ENCODE peak calls at places on chromosomes 7 and 10, in six cellular contexts. P is NB4, L is A549, V is esophagus squamous epithelium, H is uterus, T is tibial nerve. F is an unnamed sample.

GRCh38 chr10:104734408-104734807 is 93.3 kb downstream of the SORCS3 start:
- DNase-seq in P (no peak), L (no peak), V (no peak), H (no peak), T (no peak), F (no peak)

GRCh38 chr10:48366261-48366660 is 59.8 kb downstream of the MAPK8 start:
- DNase-seq in P (no peak), L (peak), V (no peak), H (no peak), T (no peak), F (no peak)

GRCh38 chr10:56763090-56763489 is 402.0 kb upstream of the ZWINT start:
- DNase-seq in P (no peak), L (no peak), V (no peak), H (no peak), T (no peak), F (no peak)

GRCh38 chr10:62772186-62772950 is 32.2 kb upstream of the ADO start:
- DNase-seq in P (no peak), L (no peak), V (no peak), H (no peak), T (no peak), F (no peak)

GRCh38 chr7:18770154-18770807 is 274.7 kb downstream of the HDAC9 start:
- DNase-seq in P (peak), L (no peak), V (no peak), H (no peak), T (no peak), F (no peak)

GRCh38 chr10:130368761-130369560 is 232.8 kb downstream of the GLRX3 start:
- DNase-seq in P (no peak), L (no peak), V (no peak), H (no peak), T (no peak), F (peak)

GRCh38 chr10:17835688-17836087 is 26.5 kb downstream of the MRC1 start:
- DNase-seq in P (no peak), L (peak), V (no peak), H (no peak), T (no peak), F (no peak)

GRCh38 chr10:17805921-17806577 is 3.1 kb upstream of the MRC1 start:
- DNase-seq in P (peak), L (peak), V (no peak), H (no peak), T (no peak), F (no peak)

GRCh38 chr7:2639994-2640830 is 8.4 kb downstream of the TTYH3 start:
- DNase-seq in P (no peak), L (no peak), V (no peak), H (no peak), T (no peak), F (no peak)

GRCh38 chr10:56317603-56318002 is 43.5 kb downstream of the ZWINT start:
- DNase-seq in P (no peak), L (no peak), V (no peak), H (no peak), T (no peak), F (peak)

GRCh38 chr10:84727398-84727797 is 399.0 kb downstream of the CCSER2 start:
- DNase-seq in P (no peak), L (no peak), V (no peak), H (no peak), T (no peak), F (no peak)

GRCh38 chr7:41292457-41292856 is 410.4 kb downstream of the INHBA start:
- DNase-seq in P (no peak), L (no peak), V (no peak), H (no peak), T (no peak), F (no peak)

GRCh38 chr10:59098811-59099452 is 77.5 kb upstream of the PHYHIPL start:
- DNase-seq in P (no peak), L (no peak), V (no peak), H (no peak), T (no peak), F (no peak)

GRCh38 chr7:123735539-123735938 is 13.3 kb downstream of the WASL start:
- DNase-seq in P (no peak), L (no peak), V (no peak), H (no peak), T (no peak), F (no peak)

GRCh38 chr7:20276705-20277472 is 53.8 kb upstream of the ITGB8 start:
- DNase-seq in P (no peak), L (no peak), V (no peak), H (no peak), T (no peak), F (no peak)

GRCh38 chr10:58797356-58797755 is 284.7 kb downstream of the BICC1 start:
- DNase-seq in P (no peak), L (no peak), V (no peak), H (no peak), T (no peak), F (no peak)

GRCh38 chr10:20768849-20769248 is 128.3 kb downstream of the NEBL start:
- DNase-seq in P (peak), L (no peak), V (no peak), H (no peak), T (no peak), F (no peak)

GRCh38 chr10:100216006-100216405 is 13.4 kb downstream of the CHUK start:
- DNase-seq in P (no peak), L (no peak), V (no peak), H (no peak), T (no peak), F (no peak)

DNA sequence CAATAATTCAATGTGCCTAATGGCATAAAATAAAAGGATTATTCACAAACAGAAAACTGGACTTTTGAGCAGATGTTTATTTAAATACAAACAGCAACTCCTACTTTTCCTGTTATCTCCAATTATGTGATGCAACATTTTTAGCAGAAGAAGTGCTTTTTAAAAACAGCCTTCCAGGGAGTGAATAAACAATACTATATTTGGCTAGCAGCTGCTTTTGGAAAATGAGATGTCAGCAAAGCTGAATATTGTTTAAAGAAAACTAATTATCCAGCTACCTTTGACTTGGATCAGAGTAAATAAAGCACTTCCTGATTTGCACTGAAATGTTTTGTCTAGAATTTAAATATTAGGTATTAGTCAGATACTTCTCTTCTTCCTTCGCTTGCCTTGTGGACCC is 23.3 kb downstream of the CDK1 start:
- DNase-seq in P (no peak), L (no peak), V (no peak), H (no peak), T (no peak), F (no peak)
- H3K4me3 ChIP-seq in P (no peak), L (no peak), V (no peak), H (no peak), T (no peak), F (no peak)

GRCh38 chr7:102933763-102934162 is 21.0 kb downstream of the LRRC17 start:
- DNase-seq in P (no peak), L (no peak), V (no peak), H (peak), T (no peak), F (peak)

GRCh38 chr7:102934670-102935069 is 21.9 kb downstream of the LRRC17 start:
- DNase-seq in P (no peak), L (no peak), V (no peak), H (no peak), T (no peak), F (no peak)

GRCh38 chr7:102935450-102936110 is 22.8 kb downstream of the LRRC17 start:
- DNase-seq in P (peak), L (no peak), V (no peak), H (no peak), T (no peak), F (no peak)

GRCh38 chr7:102931757-102932156 is 19.0 kb downstream of the LRRC17 start:
- DNase-seq in P (no peak), L (no peak), V (no peak), H (no peak), T (no peak), F (no peak)

DNA sequence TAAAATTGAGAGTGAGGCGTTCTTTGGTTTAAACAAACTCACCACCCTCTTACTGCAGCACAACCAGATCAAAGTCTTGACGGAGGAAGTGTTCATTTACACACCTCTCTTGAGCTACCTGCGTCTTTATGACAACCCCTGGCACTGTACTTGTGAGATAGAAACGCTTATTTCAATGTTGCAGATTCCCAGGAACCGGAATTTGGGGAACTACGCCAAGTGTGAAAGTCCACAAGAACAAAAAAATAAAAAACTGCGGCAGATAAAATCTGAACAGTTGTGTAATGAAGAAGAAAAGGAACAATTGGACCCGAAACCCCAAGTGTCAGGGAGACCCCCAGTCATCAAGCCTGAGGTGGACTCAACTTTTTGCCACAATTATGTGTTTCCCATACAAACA is 21.5 kb downstream of the LRRC17 start:
- DNase-seq in P (no peak), L (no peak), V (no peak), H (no peak), T (no peak), F (no peak)
- TF ChIP-seq CTCF in P (no peak), L (no peak), V (no peak), H (no peak), T (no peak), F (no peak)

GRCh38 chr7:116953727-116954442 is 584 bp downstream of the ST7 start:
- DNase-seq in P (peak), L (peak), V (no peak), H (peak), T (peak), F (peak)
- TF ChIP-seq POLR2A in P (peak), L (no peak), V (no peak), H (peak), T (peak), F (no peak)

DNA sequence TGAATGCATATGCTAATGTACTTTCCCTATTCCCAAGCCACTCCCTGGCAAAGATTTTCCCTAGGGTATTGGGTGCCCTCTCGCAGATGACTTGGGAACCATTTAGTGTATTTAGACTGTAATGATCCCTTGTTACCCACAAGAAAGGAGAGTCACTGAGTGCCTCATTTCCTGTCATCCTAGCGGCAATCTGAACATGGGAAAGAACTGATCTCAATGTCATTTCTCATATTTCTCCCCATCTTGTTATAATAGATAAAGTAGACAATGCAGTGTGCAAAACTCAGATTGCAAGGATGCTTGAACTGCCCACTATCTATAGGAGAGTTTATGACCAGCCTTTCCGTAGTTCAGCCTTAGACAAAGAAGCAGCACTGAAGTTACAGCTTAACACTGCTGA is 123.3 kb downstream of the MICU1 start:
- DNase-seq in P (peak), L (no peak), V (no peak), H (no peak), T (no peak), F (no peak)
- H3K4me3 ChIP-seq in P (no peak), L (no peak), V (no peak), H (no peak), T (no peak), F (no peak)

GRCh38 chr10:68981074-68981473 is 7.5 kb upstream of the KIFBP start:
- DNase-seq in P (peak), L (peak), V (no peak), H (no peak), T (no peak), F (no peak)
- TF ChIP-seq CTCF in P (peak), L (peak), V (no peak), H (no peak), T (no peak), F (no peak)